ENCODE peak calls at places on chromosomes 7 and 10, in six cellular contexts. R is BE2C, F is BJ, T is astrocyte, Z is fibroblast of lung, D is GM12878. V is an unnamed sample.

GRCh38 chr7:2870471-2870941 is 26.4 kb upstream of the GNA12 start:
- DNase-seq in R (peak; percentile 52), F (no peak), T (peak; percentile 44), Z (peak; percentile 63), D (no peak), V (peak; percentile 90)

GRCh38 chr10:70296406-70296899 is 12.6 kb upstream of the NPFFR1 start:
- DNase-seq in R (peak; percentile 85), F (peak; percentile 80), T (peak; percentile 77), Z (peak; percentile 94), D (no peak), V (peak; percentile 88)

GRCh38 chr7:38905026-38905759 is 3.8 kb downstream of the VPS41 start:
- DNase-seq in R (no peak), F (no peak), T (no peak), Z (no peak), D (no peak), V (peak; percentile 7)

GRCh38 chr10:7233259-7233991 is 177.4 kb downstream of the SFMBT2 start:
- DNase-seq in R (no peak), F (no peak), T (no peak), Z (no peak), D (no peak), V (peak; percentile 2)

GRCh38 chr7:48130658-48131108 is 40.6 kb upstream of the ABCA13 start:
- DNase-seq in R (no peak), F (peak; percentile 31), T (peak; percentile 49), Z (no peak), D (no peak), V (no peak)

GRCh38 chr10:29034592-29034991 is 254.3 kb upstream of the LYZL1 start:
- DNase-seq in R (no peak), F (no peak), T (no peak), Z (no peak), D (no peak), V (no peak)

GRCh38 chr7:127588019-127588696 is at the start of gene ARF5:
- DNase-seq in R (peak; percentile 93), F (no peak), T (peak; percentile 48), Z (peak; percentile 80), D (no peak), V (peak; percentile 80)

GRCh38 chr7:40959955-40960354 is 742.9 kb downstream of the INHBA start:
- DNase-seq in R (no peak), F (no peak), T (no peak), Z (no peak), D (no peak), V (no peak)

GRCh38 chr7:133934974-133935330 is 192.2 kb upstream of the LRGUK start:
- DNase-seq in R (no peak), F (no peak), T (peak; percentile 27), Z (peak; percentile 5), D (no peak), V (no peak)

GRCh38 chr10:26085549-26085948 is 131.0 kb upstream of the GAD2 start:
- DNase-seq in R (no peak), F (no peak), T (no peak), Z (no peak), D (no peak), V (no peak)

GRCh38 chr7:24500599-24501451 is 72.4 kb upstream of the PALS2 start:
- DNase-seq in R (no peak), F (no peak), T (no peak), Z (no peak), D (no peak), V (no peak)

GRCh38 chr7:28070311-28071055 is 110.1 kb downstream of the JAZF1 start:
- DNase-seq in R (no peak), F (no peak), T (no peak), Z (peak; percentile 25), D (no peak), V (no peak)

GRCh38 chr7:139777304-139777890 is 401 bp downstream of the HIPK2 start:
- DNase-seq in R (peak; percentile 54), F (no peak), T (no peak), Z (no peak), D (no peak), V (no peak)

GRCh38 chr10:2953495-2953894 is 113.9 kb upstream of the PFKP start:
- DNase-seq in R (no peak), F (no peak), T (peak; percentile 18), Z (no peak), D (no peak), V (no peak)

DNA sequence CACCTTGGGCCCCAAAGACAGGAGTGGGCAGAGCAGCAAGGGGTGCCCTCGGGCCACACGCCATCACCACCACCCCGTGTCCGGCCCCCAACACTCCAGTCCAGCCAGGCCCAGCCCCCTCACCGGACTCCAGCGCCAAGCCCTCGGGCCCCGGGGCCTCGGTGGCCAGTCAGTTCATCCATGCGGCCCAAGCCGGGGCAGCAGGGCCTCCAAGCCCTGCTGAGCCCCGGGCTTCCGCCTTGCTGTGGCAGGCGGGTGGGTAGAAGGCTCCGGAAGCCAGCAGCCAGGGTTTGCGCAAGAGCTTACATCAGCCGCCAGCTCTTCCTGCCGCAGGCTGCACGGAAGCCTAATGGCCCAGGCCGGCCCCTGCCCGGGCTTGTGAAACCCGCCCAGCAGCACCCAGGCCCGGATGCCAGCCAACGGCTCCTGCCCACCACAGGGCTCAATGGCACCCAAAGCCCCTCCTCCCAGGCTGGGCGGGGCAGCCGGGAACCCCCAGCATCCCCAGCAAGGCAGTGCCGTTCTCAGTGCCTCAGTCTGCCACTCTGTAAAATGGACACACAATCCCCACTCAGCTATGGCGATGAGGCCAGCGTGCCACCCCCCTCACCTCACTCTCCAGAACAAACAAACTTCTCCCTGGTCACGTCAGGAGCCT is 26.5 kb downstream of the TNRC18 start:
- DNase-seq in R (peak; percentile 73), F (peak; percentile 56), T (peak; percentile 42), Z (peak; percentile 94), D (peak; percentile 77), V (peak; percentile 83)
- H3K4me3 ChIP-seq in R (peak overlapping the region; percentile 31), F (peak overlapping the region; percentile 50), T (no peak overlapping the region), Z (peak overlapping the region; percentile 38), D (peak overlapping the region; percentile 96), V (peak overlapping the region; percentile 19)

DNA sequence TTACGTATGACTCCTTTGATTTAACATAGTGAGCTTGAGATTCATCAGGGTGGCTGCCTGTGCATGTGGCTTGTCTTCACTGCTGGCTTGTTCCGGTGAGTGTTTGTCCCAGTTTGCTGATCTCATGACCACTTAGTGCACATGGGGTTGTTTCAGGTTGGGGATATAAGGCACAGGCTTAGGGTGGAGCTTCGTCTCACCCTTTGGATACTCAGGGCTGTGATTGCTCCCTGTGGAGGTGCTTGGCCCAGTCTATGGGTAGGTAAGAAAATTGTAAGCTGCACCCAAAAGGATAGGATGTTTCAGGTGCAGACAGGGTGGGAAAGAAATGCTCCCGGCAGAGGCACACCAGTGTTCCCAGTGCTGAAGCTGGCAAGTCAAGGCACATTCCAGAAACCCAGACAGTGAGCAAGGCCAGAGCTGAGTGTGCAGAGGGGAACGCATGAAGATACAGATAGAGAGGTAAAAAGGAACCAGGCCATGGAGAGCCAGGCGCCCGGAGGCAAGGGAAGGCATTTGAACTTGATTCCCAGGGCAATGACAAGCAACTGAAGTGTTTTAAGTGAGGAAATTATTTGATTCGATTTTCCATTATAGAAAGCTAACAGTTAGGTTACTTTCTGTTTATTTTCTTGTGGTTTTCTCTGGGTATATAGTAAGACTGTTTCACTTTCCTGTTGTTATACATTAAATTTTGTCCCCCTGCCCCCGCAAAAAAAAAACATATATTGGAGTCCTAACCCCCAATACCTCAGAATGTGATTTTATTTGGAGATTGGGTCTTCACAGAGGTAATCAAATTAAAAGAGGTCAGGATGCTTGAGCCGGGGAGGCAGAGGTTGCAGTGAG is 289.8 kb upstream of the KLF6 start:
- DNase-seq in R (peak; percentile 53), F (no peak), T (peak; percentile 74), Z (no peak), D (no peak), V (peak; percentile 25)
- TF ChIP-seq CTCF in R (no peak), F (no peak), T (no peak), Z (no peak), D (no peak), V (no peak)

GRCh38 chr7:129370812-129371211 is 63.4 kb upstream of the STRIP2 start:
- DNase-seq in R (no peak), F (no peak), T (no peak), Z (peak; percentile 15), D (no peak), V (no peak)
- H3K4me3 ChIP-seq in R (no peak overlapping the region), F (no peak overlapping the region), T (no peak overlapping the region), Z (no peak overlapping the region), D (no peak overlapping the region), V (no peak overlapping the region)

GRCh38 chr10:89954787-89955566 is 253.6 kb downstream of the KIF20B start:
- DNase-seq in R (no peak), F (no peak), T (no peak), Z (peak; percentile 37), D (peak; percentile 21), V (peak; percentile 21)
- TF ChIP-seq CTCF in R (peak; percentile 1), F (peak; percentile 34), T (peak; percentile 22), Z (no peak), D (no peak), V (peak; percentile 35)